ENCODE peak calls at places on chromosomes 16 and 17, in six cellular contexts. O is dorsolateral prefrontal cortex, Q is NCI-H1105, K is T-helper 9 cell, R is mammary epithelial cell, B is progenitor cell of endocrine pancreas. A is an unnamed sample.

GRCh38 chr17:57707892-57708291 is 37.2 kb downstream of the CCDC182 start:
- DNase-seq in R (no peak), O (peak), K (no peak), Q (no peak), B (no peak), A (no peak)

GRCh38 chr16:11792404-11793260 is 4.4 kb downstream of the ZC3H7A start:
- DNase-seq in O (no peak), Q (peak), K (no peak), R (no peak), B (no peak), A (no peak)

GRCh38 chr17:49078248-49078647 is 54.3 kb upstream of the B4GALNT2 start:
- DNase-seq in O (no peak), Q (no peak), K (no peak), R (no peak), B (no peak), A (no peak)

GRCh38 chr16:15650698-15651161 is 685 bp downstream of the NDE1 start:
- DNase-seq in K (peak), O (peak), Q (no peak), R (peak), B (no peak), A (peak)

GRCh38 chr16:4814542-4815173 is 12.2 kb upstream of the ROGDI start:
- DNase-seq in O (no peak), R (no peak), B (no peak), K (no peak), Q (no peak), A (no peak)

GRCh38 chr16:4142268-4142667 is 26.0 kb upstream of the ADCY9 start:
- DNase-seq in O (no peak), K (peak), Q (no peak), B (no peak), R (no peak), A (no peak)

GRCh38 chr16:89269805-89270665 is 52.5 kb downstream of the ZNF778 start:
- DNase-seq in O (no peak), R (no peak), Q (no peak), K (no peak), B (no peak), A (no peak)

GRCh38 chr16:27040671-27041070 is 26.1 kb upstream of the C16orf82 start:
- DNase-seq in B (no peak), R (no peak), Q (no peak), K (no peak), O (no peak), A (no peak)

GRCh38 chr16:46696957-46697356 is 7.5 kb downstream of the ORC6 start:
- DNase-seq in K (no peak), B (no peak), O (no peak), R (no peak), Q (no peak), A (no peak)

GRCh38 chr16:6841392-6841791 is 491.3 kb upstream of the RBFOX1 start:
- DNase-seq in R (no peak), Q (no peak), B (no peak), K (no peak), O (no peak), A (no peak)

GRCh38 chr17:559699-560378 is 154.8 kb downstream of the VPS53 start:
- DNase-seq in R (peak), Q (no peak), K (no peak), B (no peak), O (no peak), A (no peak)

GRCh38 chr16:89446136-89446974 is 44.0 kb downstream of the ANKRD11 start:
- DNase-seq in K (no peak), O (no peak), Q (no peak), R (no peak), B (no peak), A (no peak)